ENCODE peak calls at places on chromosomes 12 and 14, in five cellular contexts. One of them, this sample, is unnamed.
A peak's percentile ranks its signal among the peaks of the same experiment; 100 is the strongest.

GRCh38 chr12:110639336-110640178 is 25.6 kb downstream of the TCTN1 start:
- DNase-seq in lower lobe of right lung: no peak
- DNase-seq in tibial artery: no peak
- DNase-seq in stomach: no peak
- DNase-seq in SK-N-MC: no peak
- DNase-seq in this sample: no peak

GRCh38 chr12:95790912-95791849 is 617 bp upstream of the NTN4 start:
- DNase-seq in lower lobe of right lung: peak; percentile 59
- DNase-seq in SK-N-MC: no peak
- DNase-seq in tibial artery: peak; percentile 69
- DNase-seq in stomach: no peak
- DNase-seq in this sample: no peak

GRCh38 chr12:120381752-120382419 is 12.9 kb upstream of the MSI1 start:
- DNase-seq in lower lobe of right lung: no peak
- DNase-seq in stomach: no peak
- DNase-seq in SK-N-MC: no peak
- DNase-seq in tibial artery: no peak
- DNase-seq in this sample: no peak

GRCh38 chr12:29048787-29049186 is 100.3 kb upstream of the FAR2 start:
- DNase-seq in lower lobe of right lung: no peak
- DNase-seq in stomach: no peak
- DNase-seq in tibial artery: no peak
- DNase-seq in SK-N-MC: no peak
- DNase-seq in this sample: no peak

GRCh38 chr12:111451649-111452129 is 46.0 kb downstream of the SH2B3 start:
- DNase-seq in lower lobe of right lung: no peak
- DNase-seq in tibial artery: peak; percentile 41
- DNase-seq in stomach: peak; percentile 9
- DNase-seq in SK-N-MC: peak; percentile 56
- DNase-seq in this sample: no peak

GRCh38 chr12:62760779-62761178 is 174.2 kb downstream of the PPM1H start:
- DNase-seq in tibial artery: no peak
- DNase-seq in SK-N-MC: no peak
- DNase-seq in lower lobe of right lung: no peak
- DNase-seq in stomach: no peak
- DNase-seq in this sample: no peak

GRCh38 chr14:86934196-86934595 is 1058.8 kb downstream of the GALC start:
- DNase-seq in stomach: no peak
- DNase-seq in tibial artery: no peak
- DNase-seq in lower lobe of right lung: no peak
- DNase-seq in SK-N-MC: no peak
- DNase-seq in this sample: no peak

GRCh38 chr12:31491819-31492598 is 98.9 kb downstream of the DENND5B start:
- DNase-seq in lower lobe of right lung: no peak
- DNase-seq in tibial artery: no peak
- DNase-seq in stomach: no peak
- DNase-seq in SK-N-MC: peak; percentile 77
- DNase-seq in this sample: no peak

GRCh38 chr14:96376093-96376492 is 12.8 kb downstream of the GSKIP start:
- DNase-seq in SK-N-MC: no peak
- DNase-seq in stomach: no peak
- DNase-seq in tibial artery: no peak
- DNase-seq in lower lobe of right lung: no peak
- DNase-seq in this sample: no peak

GRCh38 chr12:42987216-42987631 is 397.7 kb upstream of the PRICKLE1 start:
- DNase-seq in lower lobe of right lung: no peak
- DNase-seq in stomach: no peak
- DNase-seq in tibial artery: no peak
- DNase-seq in SK-N-MC: no peak
- DNase-seq in this sample: no peak

GRCh38 chr14:28603606-28604005 is 163.0 kb upstream of the FOXG1 start:
- DNase-seq in SK-N-MC: no peak
- DNase-seq in stomach: no peak
- DNase-seq in tibial artery: no peak
- DNase-seq in lower lobe of right lung: no peak
- DNase-seq in this sample: no peak

GRCh38 chr12:102741196-102741595 is 175.8 kb downstream of the PAH start:
- DNase-seq in stomach: no peak
- DNase-seq in SK-N-MC: no peak
- DNase-seq in tibial artery: no peak
- DNase-seq in lower lobe of right lung: no peak
- DNase-seq in this sample: no peak

GRCh38 chr12:20260864-20261263 is 107.5 kb upstream of the PDE3A start:
- DNase-seq in SK-N-MC: peak; percentile 62
- DNase-seq in stomach: no peak
- DNase-seq in tibial artery: no peak
- DNase-seq in lower lobe of right lung: no peak
- DNase-seq in this sample: no peak

GRCh38 chr12:6538420-6539275 is 4.3 kb downstream of the GAPDH start:
- DNase-seq in tibial artery: no peak
- DNase-seq in lower lobe of right lung: no peak
- DNase-seq in SK-N-MC: no peak
- DNase-seq in stomach: no peak
- DNase-seq in this sample: no peak

GRCh38 chr12:3700861-3701260 is 52.0 kb downstream of the CRACR2A start:
- DNase-seq in SK-N-MC: no peak
- DNase-seq in stomach: no peak
- DNase-seq in tibial artery: no peak
- DNase-seq in lower lobe of right lung: no peak
- DNase-seq in this sample: no peak

DNA sequence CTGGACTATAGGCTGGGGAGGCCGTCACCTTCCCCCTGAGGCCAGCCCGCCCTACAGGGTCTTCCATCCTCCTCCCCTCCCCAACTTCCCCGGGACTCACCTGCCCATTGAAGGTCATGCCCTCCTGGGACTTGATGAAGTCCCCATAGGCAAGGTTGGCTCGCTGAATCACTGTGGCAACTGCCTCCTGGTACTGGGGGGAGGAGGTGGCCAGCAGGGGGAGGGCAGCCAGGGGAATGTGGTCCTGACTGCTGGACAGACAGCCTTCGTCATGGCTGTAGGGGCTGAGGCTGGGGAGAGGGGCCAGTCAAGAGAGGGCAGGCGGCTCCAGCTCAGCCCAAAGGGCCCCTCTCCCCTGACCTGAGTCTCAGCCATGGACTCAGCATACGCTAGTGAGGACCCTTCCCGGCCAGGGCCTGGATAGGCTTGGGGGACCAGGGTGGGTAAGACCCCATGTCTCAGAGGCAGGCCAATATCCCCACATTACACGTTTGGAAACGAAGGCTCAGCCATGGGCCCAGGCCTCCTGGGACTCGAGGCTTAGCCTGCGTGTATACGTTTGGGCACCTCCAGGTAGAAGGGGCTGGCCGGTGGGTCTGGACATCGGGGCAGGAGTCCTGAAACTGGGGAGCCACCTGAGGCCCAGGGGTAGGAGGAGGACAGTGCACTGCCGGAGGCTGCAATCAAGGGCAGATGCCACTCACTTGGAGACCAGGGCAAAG is 16.3 kb downstream of the ARL6IP4 start:
- DNase-seq in stomach: no peak
- DNase-seq in lower lobe of right lung: no peak
- DNase-seq in tibial artery: no peak
- DNase-seq in SK-N-MC: no peak
- DNase-seq in this sample: no peak
- H3K27ac ChIP-seq in stomach: no peak overlapping the region
- H3K27ac ChIP-seq in lower lobe of right lung: no peak overlapping the region
- H3K27ac ChIP-seq in tibial artery: no peak overlapping the region
- H3K27ac ChIP-seq in SK-N-MC: no peak overlapping the region
- H3K27ac ChIP-seq in this sample: no peak overlapping the region

GRCh38 chr12:52029686-52030085 is 21.6 kb upstream of the NR4A1 start:
- DNase-seq in SK-N-MC: no peak
- DNase-seq in stomach: peak; percentile 37
- DNase-seq in lower lobe of right lung: peak; percentile 67
- DNase-seq in tibial artery: no peak
- DNase-seq in this sample: no peak
- H3K27ac ChIP-seq in SK-N-MC: no peak overlapping the region
- H3K27ac ChIP-seq in stomach: peak overlapping the region; percentile 15
- H3K27ac ChIP-seq in lower lobe of right lung: peak overlapping the region; percentile 6
- H3K27ac ChIP-seq in tibial artery: no peak overlapping the region
- H3K27ac ChIP-seq in this sample: no peak overlapping the region

GRCh38 chr14:58812050-58812690 is 174.4 kb downstream of the DACT1 start:
- DNase-seq in stomach: no peak
- DNase-seq in lower lobe of right lung: no peak
- DNase-seq in SK-N-MC: no peak
- DNase-seq in tibial artery: no peak
- DNase-seq in this sample: no peak

GRCh38 chr14:58809520-58809919 is 171.8 kb downstream of the DACT1 start:
- DNase-seq in tibial artery: no peak
- DNase-seq in stomach: no peak
- DNase-seq in lower lobe of right lung: no peak
- DNase-seq in SK-N-MC: no peak
- DNase-seq in this sample: no peak

GRCh38 chr14:58807271-58807670 is 169.5 kb downstream of the DACT1 start:
- DNase-seq in stomach: no peak
- DNase-seq in SK-N-MC: no peak
- DNase-seq in tibial artery: no peak
- DNase-seq in lower lobe of right lung: no peak
- DNase-seq in this sample: no peak

GRCh38 chr14:58805605-58806358 is 168.0 kb downstream of the DACT1 start:
- DNase-seq in SK-N-MC: peak; percentile 12
- DNase-seq in lower lobe of right lung: no peak
- DNase-seq in stomach: no peak
- DNase-seq in tibial artery: no peak
- DNase-seq in this sample: no peak

DNA sequence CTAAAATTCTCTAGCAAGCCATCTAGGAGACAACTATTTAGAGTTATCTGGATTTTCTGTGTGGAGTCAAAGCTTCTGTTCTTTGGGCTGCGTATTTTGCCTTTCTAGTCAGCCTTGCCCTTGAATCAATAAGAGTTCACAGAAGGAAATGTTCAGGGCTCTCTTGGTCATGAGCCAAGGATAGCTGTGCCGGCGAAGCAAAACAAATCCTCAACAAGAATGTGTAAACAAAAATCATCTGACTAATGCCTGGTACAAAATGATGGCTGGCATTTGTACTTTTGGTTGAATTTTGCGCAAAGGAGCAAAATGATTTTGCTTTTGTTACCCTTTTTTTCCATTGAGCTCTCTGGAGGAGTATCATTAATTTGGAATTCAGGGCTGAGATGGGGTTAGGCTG is 171.1 kb downstream of the DACT1 start:
- DNase-seq in lower lobe of right lung: no peak
- DNase-seq in tibial artery: no peak
- DNase-seq in SK-N-MC: no peak
- DNase-seq in stomach: peak; percentile 38
- DNase-seq in this sample: no peak
- H3K27ac ChIP-seq in lower lobe of right lung: no peak overlapping the region
- H3K27ac ChIP-seq in tibial artery: peak overlapping the region; percentile 23
- H3K27ac ChIP-seq in SK-N-MC: no peak overlapping the region
- H3K27ac ChIP-seq in stomach: peak overlapping the region; percentile 7
- H3K27ac ChIP-seq in this sample: no peak overlapping the region

GRCh38 chr12:51321882-51322281 is 2.1 kb downstream of the BIN2 start:
- DNase-seq in stomach: no peak
- DNase-seq in lower lobe of right lung: no peak
- DNase-seq in SK-N-MC: no peak
- DNase-seq in tibial artery: no peak
- DNase-seq in this sample: no peak
- H3K27ac ChIP-seq in stomach: no peak overlapping the region
- H3K27ac ChIP-seq in lower lobe of right lung: peak overlapping the region; percentile 89
- H3K27ac ChIP-seq in SK-N-MC: peak overlapping the region; percentile 1
- H3K27ac ChIP-seq in tibial artery: no peak overlapping the region
- H3K27ac ChIP-seq in this sample: no peak overlapping the region

GRCh38 chr12:116123511-116124258 is 153.8 kb downstream of the MED13L start:
- DNase-seq in tibial artery: no peak
- DNase-seq in stomach: no peak
- DNase-seq in SK-N-MC: no peak
- DNase-seq in lower lobe of right lung: peak; percentile 48
- DNase-seq in this sample: no peak
- H3K27ac ChIP-seq in tibial artery: no peak overlapping the region
- H3K27ac ChIP-seq in stomach: no peak overlapping the region
- H3K27ac ChIP-seq in SK-N-MC: peak overlapping the region; percentile 88
- H3K27ac ChIP-seq in lower lobe of right lung: no peak overlapping the region
- H3K27ac ChIP-seq in this sample: no peak overlapping the region

GRCh38 chr12:113063396-113064350 is 7.1 kb downstream of the DTX1 start:
- DNase-seq in lower lobe of right lung: no peak
- DNase-seq in SK-N-MC: no peak
- DNase-seq in tibial artery: no peak
- DNase-seq in stomach: no peak
- DNase-seq in this sample: no peak
- H3K27ac ChIP-seq in lower lobe of right lung: no peak overlapping the region
- H3K27ac ChIP-seq in SK-N-MC: no peak overlapping the region
- H3K27ac ChIP-seq in tibial artery: no peak overlapping the region
- H3K27ac ChIP-seq in stomach: no peak overlapping the region
- H3K27ac ChIP-seq in this sample: no peak overlapping the region

GRCh38 chr14:64748995-64749714 is 44.9 kb downstream of the PLEKHG3 start:
- DNase-seq in stomach: no peak
- DNase-seq in tibial artery: no peak
- DNase-seq in lower lobe of right lung: no peak
- DNase-seq in SK-N-MC: no peak
- DNase-seq in this sample: no peak
- H3K27ac ChIP-seq in stomach: no peak overlapping the region
- H3K27ac ChIP-seq in tibial artery: peak overlapping the region; percentile 82
- H3K27ac ChIP-seq in lower lobe of right lung: no peak overlapping the region
- H3K27ac ChIP-seq in SK-N-MC: no peak overlapping the region
- H3K27ac ChIP-seq in this sample: no peak overlapping the region

GRCh38 chr12:101573743-101574142 is 21.0 kb upstream of the MYBPC1 start:
- DNase-seq in stomach: no peak
- DNase-seq in tibial artery: no peak
- DNase-seq in lower lobe of right lung: no peak
- DNase-seq in SK-N-MC: no peak
- DNase-seq in this sample: no peak

GRCh38 chr12:101567918-101568317 is 26.9 kb upstream of the MYBPC1 start:
- DNase-seq in stomach: no peak
- DNase-seq in lower lobe of right lung: no peak
- DNase-seq in tibial artery: no peak
- DNase-seq in SK-N-MC: no peak
- DNase-seq in this sample: no peak

GRCh38 chr12:101566318-101566717 is 28.5 kb upstream of the MYBPC1 start:
- DNase-seq in lower lobe of right lung: no peak
- DNase-seq in tibial artery: no peak
- DNase-seq in stomach: no peak
- DNase-seq in SK-N-MC: no peak
- DNase-seq in this sample: no peak

GRCh38 chr12:101564912-101565311 is 29.9 kb upstream of the MYBPC1 start:
- DNase-seq in lower lobe of right lung: no peak
- DNase-seq in SK-N-MC: no peak
- DNase-seq in tibial artery: no peak
- DNase-seq in stomach: no peak
- DNase-seq in this sample: no peak

DNA sequence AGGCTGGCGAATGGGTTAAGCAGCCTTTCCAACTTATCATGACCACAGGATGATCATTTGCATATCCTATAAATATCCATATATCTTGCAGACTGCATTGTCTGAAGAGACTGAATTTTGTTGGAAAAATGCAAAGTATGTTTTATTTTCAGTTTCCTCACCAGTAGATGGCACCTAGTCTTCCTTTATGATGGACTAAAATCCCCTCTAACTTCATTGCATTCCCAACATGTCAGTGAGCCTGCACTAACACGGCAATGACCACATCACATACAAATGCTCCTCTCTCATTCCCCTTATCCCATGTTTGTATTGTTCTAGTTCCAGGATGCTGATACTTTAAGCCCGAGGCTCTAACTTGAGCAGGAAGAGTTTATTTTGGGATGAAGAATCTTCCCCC is 24.7 kb upstream of the MYBPC1 start:
- DNase-seq in stomach: no peak
- DNase-seq in tibial artery: no peak
- DNase-seq in SK-N-MC: peak; percentile 37
- DNase-seq in lower lobe of right lung: no peak
- DNase-seq in this sample: no peak
- H3K27ac ChIP-seq in stomach: no peak overlapping the region
- H3K27ac ChIP-seq in tibial artery: no peak overlapping the region
- H3K27ac ChIP-seq in SK-N-MC: no peak overlapping the region
- H3K27ac ChIP-seq in lower lobe of right lung: no peak overlapping the region
- H3K27ac ChIP-seq in this sample: no peak overlapping the region

GRCh38 chr14:105273062-105273461 is 24.7 kb downstream of the BTBD6 start:
- DNase-seq in SK-N-MC: no peak
- DNase-seq in stomach: peak; percentile 57
- DNase-seq in tibial artery: no peak
- DNase-seq in lower lobe of right lung: peak; percentile 76
- DNase-seq in this sample: no peak
- H3K27ac ChIP-seq in SK-N-MC: no peak overlapping the region
- H3K27ac ChIP-seq in stomach: no peak overlapping the region
- H3K27ac ChIP-seq in tibial artery: no peak overlapping the region
- H3K27ac ChIP-seq in lower lobe of right lung: peak overlapping the region; percentile 1
- H3K27ac ChIP-seq in this sample: no peak overlapping the region